ENCODE peak calls at places on chromosome 5, in seven cellular contexts. B is adrenal gland, T is upper lobe of right lung, K is tibial artery, R is spleen, E is left ventricle myocardium inferior, U is lower lobe of right lung. N is an unnamed sample.

GRCh38 chr5:168481330-168481788 is 4.9 kb upstream of the RARS1 start:
- DNase-seq in B (no peak), T (no peak), K (no peak), R (no peak), E (no peak), U (no peak), N (no peak)

GRCh38 chr5:83583859-83584258 is 112.3 kb downstream of the VCAN start:
- DNase-seq in B (no peak), T (no peak), K (no peak), R (no peak), E (no peak), U (no peak), N (no peak)

GRCh38 chr5:169354921-169355320 is 54.0 kb upstream of the SLIT3 start:
- DNase-seq in B (no peak), T (no peak), K (no peak), R (no peak), E (no peak), U (no peak), N (no peak)

GRCh38 chr5:66518052-66518451 is 78.1 kb upstream of the MAST4 start:
- DNase-seq in B (no peak), T (no peak), K (no peak), R (no peak), E (no peak), U (no peak), N (no peak)

GRCh38 chr5:36492998-36493655 is 113.3 kb upstream of the SLC1A3 start:
- DNase-seq in B (no peak), T (no peak), K (no peak), R (no peak), E (no peak), U (no peak), N (no peak)

GRCh38 chr5:132098151-132098594 is 24.6 kb downstream of the CSF2 start:
- DNase-seq in B (no peak), T (no peak), K (no peak), R (no peak), E (no peak), U (no peak), N (no peak)

GRCh38 chr5:90438100-90438499 is 28.5 kb upstream of the CETN3 start:
- DNase-seq in B (no peak), T (no peak), K (no peak), R (no peak), E (no peak), U (no peak), N (no peak)

GRCh38 chr5:159377653-159378052 is 47.4 kb upstream of the IL12B start:
- DNase-seq in B (no peak), T (no peak), K (no peak), R (no peak), E (no peak), U (no peak), N (no peak)

GRCh38 chr5:176405656-176406435 is 10.5 kb downstream of the CLTB start:
- DNase-seq in B (no peak), T (peak), K (no peak), R (peak), E (no peak), U (no peak), N (no peak)

GRCh38 chr5:124444147-124444775 is 302.2 kb downstream of the ZNF608 start:
- DNase-seq in B (no peak), T (no peak), K (no peak), R (no peak), E (no peak), U (no peak), N (no peak)

GRCh38 chr5:107455111-107455544 is 215.6 kb downstream of the EFNA5 start:
- DNase-seq in B (no peak), T (no peak), K (no peak), R (no peak), E (no peak), U (no peak), N (no peak)

GRCh38 chr5:92401492-92401891 is 1018.4 kb upstream of the ARRDC3 start:
- DNase-seq in B (no peak), T (no peak), K (no peak), R (no peak), E (no peak), U (no peak), N (peak)

GRCh38 chr5:373710-374602 is 52.4 kb downstream of the AHRR start:
- DNase-seq in B (peak), T (peak), K (no peak), R (peak), E (peak), U (no peak), N (no peak)

GRCh38 chr5:178145965-178146820 is 7.5 kb downstream of the NHP2 start:
- DNase-seq in B (peak), T (peak), K (no peak), R (peak), E (peak), U (peak), N (peak)

GRCh38 chr5:124935060-124935459 is 188.6 kb upstream of the ZNF608 start:
- DNase-seq in B (no peak), T (no peak), K (no peak), R (no peak), E (no peak), U (no peak), N (no peak)

GRCh38 chr5:141866111-141866510 is 12.1 kb downstream of the PCDH1 start:
- DNase-seq in B (no peak), T (peak), K (no peak), R (peak), E (no peak), U (peak), N (peak)

GRCh38 chr5:141863569-141864178 is 14.5 kb downstream of the PCDH1 start:
- DNase-seq in B (no peak), T (no peak), K (no peak), R (no peak), E (no peak), U (no peak), N (no peak)

GRCh38 chr5:141865406-141865805 is 12.8 kb downstream of the PCDH1 start:
- DNase-seq in B (no peak), T (no peak), K (no peak), R (no peak), E (no peak), U (no peak), N (no peak)

GRCh38 chr5:141862936-141863543 is 15.2 kb downstream of the PCDH1 start:
- DNase-seq in B (no peak), T (peak), K (no peak), R (no peak), E (no peak), U (no peak), N (no peak)

DNA sequence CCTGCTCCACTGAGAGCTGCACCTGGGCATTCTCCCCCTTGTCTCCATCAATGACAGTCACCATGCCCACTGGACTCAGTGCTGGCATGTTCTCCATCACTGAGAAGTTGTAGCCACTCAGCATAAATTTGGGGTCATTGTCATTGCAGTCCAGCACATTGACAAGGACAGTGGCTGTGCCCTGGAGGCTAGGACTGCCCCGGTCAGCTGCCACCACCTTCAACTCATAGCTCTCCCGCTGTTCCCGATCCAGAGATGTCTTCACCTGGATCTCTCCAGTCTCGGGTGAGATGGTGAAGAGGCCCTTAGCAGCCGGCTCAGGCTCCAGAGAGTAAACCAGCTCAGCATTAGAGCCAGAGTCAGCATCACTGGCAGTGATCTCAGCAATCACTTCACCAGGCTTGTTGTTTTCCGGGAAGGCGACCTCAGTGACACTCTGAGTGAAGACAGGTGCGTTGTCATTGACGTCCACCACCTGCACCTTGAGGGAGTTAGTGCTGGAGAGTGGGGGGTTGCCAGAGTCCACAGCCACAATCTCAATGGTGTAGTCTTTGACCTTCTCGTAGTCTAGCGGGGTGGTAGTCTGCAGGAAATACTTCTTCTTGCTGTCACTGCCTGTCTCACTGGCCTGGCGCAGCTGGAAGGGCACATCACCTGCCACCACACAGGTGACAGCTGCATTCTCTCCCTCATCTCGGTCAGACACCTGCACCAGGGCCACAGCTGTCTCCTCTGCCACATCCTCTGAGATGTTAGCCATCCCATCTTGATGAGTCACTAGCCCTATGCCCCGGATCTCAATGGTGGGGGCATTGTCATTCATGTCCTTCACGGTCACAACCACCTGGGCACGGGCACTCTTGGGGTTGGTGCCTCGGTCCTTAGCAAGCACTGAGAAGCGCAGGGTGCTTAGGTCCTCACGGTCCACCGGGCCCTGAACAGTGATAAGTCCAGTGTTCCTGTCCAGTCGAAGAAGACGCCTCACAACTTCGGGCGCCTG is 13.5 kb downstream of the PCDH1 start:
- DNase-seq in B (no peak), T (no peak), K (no peak), R (no peak), E (no peak), U (no peak), N (no peak)
- H3K27ac ChIP-seq in B (no peak), T (no peak), K (no peak), R (no peak), E (no peak), U (no peak), N (no peak)

DNA sequence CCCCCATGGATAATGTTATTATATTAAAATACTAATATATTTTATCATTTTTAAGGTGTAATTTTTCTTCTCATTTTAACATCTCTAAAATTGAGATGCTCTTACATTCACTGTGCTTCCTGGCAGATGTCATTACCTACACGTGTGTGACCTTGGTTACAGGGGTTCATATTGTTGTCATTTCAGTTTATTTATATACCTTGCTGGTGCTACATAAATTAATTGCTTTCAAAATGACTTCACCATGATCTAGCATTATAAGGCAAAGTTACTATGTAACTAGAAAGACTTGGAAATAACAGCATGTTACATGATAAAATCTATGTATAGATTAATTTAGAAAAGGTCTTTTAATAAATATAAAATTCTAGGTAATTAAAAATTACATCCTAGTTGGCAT is 60.9 kb downstream of the ARHGEF28 start:
- DNase-seq in B (no peak), T (no peak), K (no peak), R (no peak), E (no peak), U (no peak), N (no peak)
- H3K27ac ChIP-seq in B (no peak), T (no peak), K (no peak), R (no peak), E (no peak), U (no peak), N (no peak)

GRCh38 chr5:54720346-54720745 is 202.8 kb downstream of the SNX18 start:
- DNase-seq in B (no peak), T (no peak), K (no peak), R (no peak), E (no peak), U (no peak), N (no peak)
- H3K27ac ChIP-seq in B (no peak), T (no peak), K (peak), R (no peak), E (peak), U (no peak), N (no peak)

DNA sequence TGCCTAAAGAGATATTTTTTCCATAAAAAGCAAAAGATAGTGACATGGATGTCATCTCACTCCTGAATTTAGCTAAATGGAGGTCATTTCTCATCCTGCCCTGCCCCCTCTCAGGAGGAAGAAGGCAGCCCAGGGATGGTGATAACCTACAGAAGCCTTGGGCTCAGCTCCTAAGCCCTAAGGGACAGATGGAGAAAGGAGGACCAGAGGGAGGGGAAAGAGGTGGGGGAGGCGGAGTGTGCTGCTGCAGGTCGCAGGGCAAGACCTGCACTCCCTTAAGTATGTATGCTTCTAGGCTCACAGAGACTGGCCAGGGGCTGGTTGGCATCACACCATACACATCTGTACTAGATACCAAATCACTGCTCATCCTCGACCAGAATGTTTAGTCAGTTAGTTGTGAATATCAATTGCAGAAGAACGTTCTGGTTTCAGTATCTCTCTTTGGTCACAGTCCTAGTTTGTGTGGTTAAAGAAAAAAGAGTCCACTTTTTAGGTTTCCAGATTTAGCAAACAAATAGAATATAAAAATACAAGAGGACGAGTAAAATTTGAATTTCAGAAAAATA is 18.4 kb upstream of the CDKN2AIPNL start:
- DNase-seq in B (no peak), T (peak), K (no peak), R (peak), E (no peak), U (no peak), N (no peak)
- H3K27ac ChIP-seq in B (no peak), T (no peak), K (no peak), R (no peak), E (no peak), U (no peak), N (no peak)

GRCh38 chr5:172444110-172444510 is 10.2 kb downstream of the SH3PXD2B start:
- DNase-seq in B (peak), T (no peak), K (peak), R (peak), E (no peak), U (no peak), N (no peak)

GRCh38 chr5:172441262-172441751 is 13.0 kb downstream of the SH3PXD2B start:
- DNase-seq in B (peak), T (no peak), K (peak), R (no peak), E (peak), U (no peak), N (no peak)

GRCh38 chr5:172440486-172440885 is 13.8 kb downstream of the SH3PXD2B start:
- DNase-seq in B (no peak), T (no peak), K (no peak), R (no peak), E (no peak), U (no peak), N (no peak)

GRCh38 chr5:172443441-172444109 is 10.8 kb downstream of the SH3PXD2B start:
- DNase-seq in B (peak), T (no peak), K (peak), R (peak), E (peak), U (peak), N (no peak)

GRCh38 chr5:172442592-172442991 is 11.7 kb downstream of the SH3PXD2B start:
- DNase-seq in B (no peak), T (no peak), K (no peak), R (no peak), E (no peak), U (no peak), N (no peak)
- H3K27ac ChIP-seq in B (peak), T (no peak), K (peak), R (no peak), E (no peak), U (no peak), N (no peak)

GRCh38 chr5:59791131-59791485 is 102.4 kb downstream of the PDE4D start:
- DNase-seq in B (no peak), T (no peak), K (no peak), R (no peak), E (no peak), U (no peak), N (no peak)
- H3K27ac ChIP-seq in B (no peak), T (no peak), K (no peak), R (peak), E (peak), U (no peak), N (no peak)

N was measured in caudate nucleus.